ENCODE peak calls at places on chromosomes 1 and 21, in nine cellular contexts. U is transverse colon, K is thyroid gland, J is endothelial cell of umbilical vein, X is heart left ventricle, P is adrenal gland, W is K562, G is body of pancreas, D is uterus. T is an unnamed sample.

GRCh38 chr1:118147542-118147941 is 37.5 kb downstream of the SPAG17 start:
- DNase-seq in G (no peak), K (no peak), J (no peak), P (no peak), W (no peak), X (no peak), D (no peak), U (no peak), T (no peak)

GRCh38 chr1:152160553-152160952 is 1.5 kb upstream of the RPTN start:
- DNase-seq in G (no peak), K (no peak), U (no peak), W (no peak), D (no peak), J (no peak), P (no peak), X (no peak), T (peak)

GRCh38 chr1:230713915-230714764 is at the start of gene AGT:
- DNase-seq in G (peak), W (no peak), U (peak), K (peak), J (no peak), D (peak), X (peak), P (peak), T (peak)

GRCh38 chr1:201693019-201693372 is 136.0 kb upstream of the IPO9 start:
- DNase-seq in X (no peak), D (no peak), U (peak), K (no peak), G (no peak), J (no peak), P (no peak), W (no peak), T (no peak)

GRCh38 chr1:189312499-189312898 is 1165.2 kb downstream of the BRINP3 start:
- DNase-seq in D (no peak), K (no peak), W (no peak), X (no peak), J (no peak), U (no peak), P (no peak), G (no peak), T (no peak)

GRCh38 chr1:1291023-1291528 is 10.8 kb downstream of the SCNN1D start:
- DNase-seq in D (no peak), X (no peak), W (peak), K (no peak), G (no peak), P (peak), J (no peak), U (peak), T (no peak)

GRCh38 chr1:175307160-175307559 is 114.6 kb upstream of the KIAA0040 start:
- DNase-seq in D (no peak), W (no peak), P (no peak), K (no peak), G (no peak), J (no peak), U (no peak), X (no peak), T (no peak)

GRCh38 chr1:41355761-41356160 is 5.5 kb upstream of the FOXO6 start:
- DNase-seq in D (peak), K (no peak), P (peak), U (no peak), G (no peak), W (no peak), X (peak), J (no peak), T (no peak)

GRCh38 chr1:198155253-198155652 is 1.5 kb upstream of the NEK7 start:
- DNase-seq in K (no peak), W (no peak), X (no peak), D (no peak), J (peak), P (no peak), U (no peak), G (no peak), T (no peak)

GRCh38 chr1:69737527-69738176 is 169.9 kb downstream of the LRRC7 start:
- DNase-seq in D (no peak), W (peak), U (no peak), K (peak), P (peak), X (no peak), G (peak), J (peak), T (peak)

GRCh38 chr1:77834771-77835334 is 53.6 kb upstream of the NEXN start:
- DNase-seq in X (no peak), P (peak), D (peak), G (peak), J (peak), W (no peak), K (peak), U (peak), T (no peak)

GRCh38 chr1:58528518-58528917 is 18.0 kb downstream of the OMA1 start:
- DNase-seq in J (no peak), X (no peak), P (no peak), K (no peak), D (no peak), W (no peak), G (no peak), U (no peak), T (peak)

GRCh38 chr1:151819951-151820623 is 11.5 kb downstream of the RORC start:
- DNase-seq in G (peak), J (no peak), K (no peak), W (no peak), X (no peak), U (no peak), P (no peak), D (no peak), T (no peak)

GRCh38 chr1:23625459-23625858 is 66.1 kb upstream of the RPL11 start:
- DNase-seq in K (no peak), J (no peak), D (no peak), P (no peak), G (no peak), W (no peak), U (no peak), X (no peak), T (no peak)

GRCh38 chr1:117013310-117013850 is 11.8 kb downstream of the CD101 start:
- DNase-seq in X (no peak), U (no peak), D (no peak), W (no peak), J (no peak), P (no peak), G (peak), K (peak), T (no peak)

GRCh38 chr1:171141336-171142051 is 43.6 kb upstream of the FMO2 start:
- DNase-seq in U (peak), J (peak), G (peak), X (peak), W (no peak), P (peak), K (no peak), D (peak), T (no peak)

GRCh38 chr1:107794571-107794970 is 170.4 kb downstream of the VAV3 start:
- DNase-seq in J (no peak), D (no peak), K (no peak), X (no peak), G (no peak), U (no peak), P (no peak), W (no peak), T (no peak)

GRCh38 chr1:14181191-14181793 is 417.2 kb upstream of the KAZN start:
- DNase-seq in D (no peak), X (no peak), P (no peak), G (no peak), U (no peak), J (no peak), W (no peak), K (no peak), T (no peak)

GRCh38 chr21:41510500-41510899 is 2.5 kb upstream of the TMPRSS2 start:
- DNase-seq in J (no peak), D (no peak), W (no peak), K (no peak), U (no peak), P (no peak), G (peak), X (no peak), T (no peak)

DNA sequence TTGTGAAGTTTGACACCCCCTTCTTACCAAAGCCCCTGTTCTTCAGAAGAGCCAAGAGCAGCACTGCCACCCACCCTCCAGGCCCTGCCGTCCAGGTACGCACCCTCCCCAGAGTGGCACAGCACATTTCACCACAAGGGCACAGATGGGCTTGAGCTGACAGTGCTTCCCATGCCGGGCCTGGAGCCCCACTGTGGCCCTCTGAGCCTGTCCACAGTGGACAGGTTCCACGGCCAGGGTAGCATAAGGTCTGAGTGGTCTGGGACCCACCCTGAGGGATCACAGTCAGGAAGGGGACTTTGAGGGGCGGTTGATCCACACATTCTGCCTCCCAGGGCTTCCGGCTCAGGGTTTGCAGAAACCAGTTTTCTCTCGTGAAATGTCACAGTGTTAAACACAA is 28.6 kb upstream of the PDXK start:
- DNase-seq in D (no peak), W (no peak), U (no peak), J (no peak), G (no peak), K (no peak), X (no peak), P (no peak), T (no peak)
- H3K4me3 ChIP-seq in D (no peak), W (no peak), U (no peak), J (no peak), G (no peak), K (no peak), X (no peak), P (no peak), T (no peak)

DNA sequence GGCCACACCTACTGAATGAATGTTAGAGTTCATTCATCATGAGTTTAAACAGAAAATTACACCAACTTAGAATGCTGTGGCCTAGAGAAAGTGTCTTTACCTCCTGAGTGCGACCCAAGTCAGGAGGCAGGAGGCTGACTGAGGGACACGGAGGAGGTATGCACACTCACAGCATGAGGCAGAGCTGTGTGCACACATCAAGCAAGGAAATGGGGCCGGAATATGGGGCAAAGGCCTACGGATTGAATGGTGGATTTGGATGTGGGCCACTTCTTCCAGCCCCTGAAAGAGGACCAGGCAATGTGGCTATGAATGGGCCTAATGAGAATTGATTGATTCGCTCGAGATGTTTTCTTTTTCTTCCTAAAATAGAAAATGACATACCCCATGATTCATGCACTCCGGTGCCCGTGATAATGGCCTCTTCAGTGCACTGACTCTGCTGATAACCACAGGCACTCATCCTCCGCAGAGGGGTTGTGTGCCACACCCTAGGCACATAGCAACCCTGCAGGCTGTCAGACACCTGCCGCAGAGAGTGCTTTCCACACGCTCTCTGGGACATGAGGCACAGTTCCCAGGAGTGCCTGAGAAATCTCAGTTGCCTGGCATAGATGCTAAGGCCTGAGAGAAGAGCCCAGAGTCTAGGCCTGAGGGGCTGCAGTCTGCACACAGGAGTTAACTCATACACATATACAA is 155.5 kb downstream of the GLUL start:
- DNase-seq in P (no peak), J (no peak), D (no peak), G (no peak), W (peak), U (peak), X (peak), K (no peak), T (peak)
- TF ChIP-seq POLR2A in P (no peak), J (no peak), D (no peak), G (no peak), W (no peak), U (no peak), X (no peak), K (no peak), T (no peak)

GRCh38 chr1:206809504-206810084 is 37.3 kb upstream of the IL10 start:
- DNase-seq in G (peak), K (peak), W (no peak), P (peak), U (peak), D (no peak), J (peak), X (no peak), T (peak)

GRCh38 chr1:206805357-206805756 is 33.1 kb upstream of the IL10 start:
- DNase-seq in K (no peak), D (no peak), W (no peak), X (no peak), P (no peak), G (no peak), U (no peak), J (no peak), T (no peak)

GRCh38 chr1:206804156-206804737 is 32.0 kb upstream of the IL10 start:
- DNase-seq in W (no peak), X (no peak), K (no peak), G (no peak), J (no peak), P (no peak), U (no peak), D (no peak), T (no peak)

GRCh38 chr1:206812456-206812855 is 40.2 kb upstream of the IL10 start:
- DNase-seq in X (no peak), J (no peak), G (no peak), K (no peak), U (no peak), P (no peak), W (no peak), D (no peak), T (peak)

DNA sequence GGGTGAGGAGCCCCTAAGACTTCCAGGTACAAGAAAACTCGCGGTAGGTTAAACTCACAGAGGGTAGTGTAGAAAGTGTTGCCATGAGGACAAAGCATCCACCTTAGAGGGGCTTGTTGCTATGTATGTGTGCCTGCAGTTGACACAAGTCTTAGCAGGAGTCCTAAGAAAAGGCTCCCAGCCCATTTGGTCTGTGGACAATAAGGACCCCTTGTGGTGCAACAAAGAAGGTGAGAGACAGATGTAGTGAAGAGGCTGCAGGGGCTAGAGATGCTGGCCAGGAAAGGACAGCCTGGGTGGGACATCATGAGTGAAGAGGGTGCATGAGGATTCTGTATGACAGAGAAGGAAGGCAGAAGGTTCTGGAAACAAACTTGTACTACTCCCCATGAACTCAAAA is 36.3 kb upstream of the IL10 start:
- DNase-seq in P (peak), J (no peak), X (no peak), D (no peak), W (peak), K (no peak), G (no peak), U (peak), T (peak)
- TF ChIP-seq CTCF in P (peak), J (no peak), X (peak), D (no peak), W (peak), K (peak), G (peak), U (peak), T (peak)

GRCh38 chr1:210293191-210293607 is 35.5 kb upstream of the HHAT start:
- DNase-seq in G (peak), P (peak), X (peak), K (no peak), U (peak), W (no peak), D (peak), J (no peak), T (no peak)
- H3K4me3 ChIP-seq in G (no peak), P (no peak), X (no peak), K (no peak), U (no peak), W (no peak), D (peak), J (no peak), T (no peak)

GRCh38 chr1:160205242-160205973 is at the start of gene PEA15:
- DNase-seq in K (peak), X (peak), W (peak), U (peak), D (peak), G (peak), J (peak), P (peak), T (peak)
- TF ChIP-seq POLR2A in K (peak), X (peak), W (peak), U (peak), D (peak), G (peak), J (no peak), P (peak), T (no peak)

GRCh38 chr1:181588631-181589030 is 105.3 kb downstream of the CACNA1E start:
- DNase-seq in G (no peak), W (no peak), U (no peak), J (no peak), X (no peak), P (no peak), K (no peak), D (no peak), T (no peak)

GRCh38 chr1:181587870-181588438 is 104.6 kb downstream of the CACNA1E start:
- DNase-seq in P (no peak), K (peak), X (no peak), D (no peak), W (peak), U (no peak), J (no peak), G (no peak), T (peak)

DNA sequence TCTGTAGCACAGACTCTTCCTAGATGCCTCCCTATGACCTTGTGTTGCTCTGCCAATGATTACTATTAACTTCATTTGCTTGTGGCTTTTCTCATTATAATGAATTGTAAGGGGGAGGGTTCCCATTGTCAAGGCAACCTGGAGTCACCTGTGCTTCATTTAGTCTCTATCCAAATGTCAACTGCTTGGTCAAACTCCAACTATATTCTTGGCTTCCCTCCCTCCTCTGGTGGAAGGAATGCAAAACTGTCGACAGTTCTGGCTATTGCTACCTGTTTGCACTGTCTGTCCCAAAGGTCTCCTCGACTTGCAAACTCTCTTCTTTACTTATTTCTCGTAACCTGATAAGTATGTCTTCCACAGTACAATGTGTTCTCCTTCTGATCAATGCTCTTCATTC is 100.3 kb downstream of the CACNA1E start:
- DNase-seq in W (no peak), G (peak), K (peak), X (no peak), P (no peak), D (no peak), J (no peak), U (peak), T (no peak)
- TF ChIP-seq CTCF in W (no peak), G (peak), K (peak), X (peak), P (no peak), D (no peak), J (no peak), U (peak), T (no peak)

GRCh38 chr1:3469849-3470649 is 15.6 kb downstream of the ARHGEF16 start:
- DNase-seq in D (no peak), W (no peak), J (no peak), X (peak), K (no peak), G (no peak), U (no peak), P (no peak), T (no peak)

GRCh38 chr1:3471356-3472087 is 17.1 kb downstream of the ARHGEF16 start:
- DNase-seq in G (no peak), X (peak), W (peak), K (no peak), P (no peak), U (no peak), J (peak), D (no peak), T (peak)

GRCh38 chr1:3469104-3469848 is 14.8 kb downstream of the ARHGEF16 start:
- DNase-seq in X (peak), P (no peak), W (no peak), G (no peak), K (no peak), U (no peak), J (no peak), D (no peak), T (no peak)

GRCh38 chr1:3472088-3472850 is 17.8 kb downstream of the ARHGEF16 start:
- DNase-seq in D (no peak), P (no peak), K (no peak), G (no peak), W (no peak), X (peak), J (no peak), U (no peak), T (no peak)

GRCh38 chr1:3470650-3471355 is 16.3 kb downstream of the ARHGEF16 start:
- DNase-seq in G (no peak), U (no peak), P (no peak), J (no peak), X (peak), W (no peak), K (no peak), D (no peak), T (no peak)
- H3K4me3 ChIP-seq in G (no peak), U (no peak), P (no peak), J (no peak), X (no peak), W (no peak), K (no peak), D (no peak), T (no peak)

GRCh38 chr21:44331650-44332306 is 7.4 kb downstream of the CFAP410 start:
- DNase-seq in W (no peak), P (no peak), K (no peak), D (no peak), J (no peak), U (no peak), X (no peak), G (no peak), T (peak)
- TF ChIP-seq POLR2A in W (no peak), P (no peak), K (no peak), D (no peak), J (no peak), U (no peak), X (no peak), G (no peak), T (no peak)

GRCh38 chr1:111789666-111790316 is 34.1 kb downstream of the DDX20 start:
- DNase-seq in U (no peak), W (no peak), K (peak), P (no peak), D (no peak), J (no peak), X (no peak), G (no peak), T (peak)
- TF ChIP-seq CTCF in U (no peak), W (no peak), K (no peak), P (no peak), D (no peak), J (no peak), X (peak), G (peak), T (no peak)

DNA sequence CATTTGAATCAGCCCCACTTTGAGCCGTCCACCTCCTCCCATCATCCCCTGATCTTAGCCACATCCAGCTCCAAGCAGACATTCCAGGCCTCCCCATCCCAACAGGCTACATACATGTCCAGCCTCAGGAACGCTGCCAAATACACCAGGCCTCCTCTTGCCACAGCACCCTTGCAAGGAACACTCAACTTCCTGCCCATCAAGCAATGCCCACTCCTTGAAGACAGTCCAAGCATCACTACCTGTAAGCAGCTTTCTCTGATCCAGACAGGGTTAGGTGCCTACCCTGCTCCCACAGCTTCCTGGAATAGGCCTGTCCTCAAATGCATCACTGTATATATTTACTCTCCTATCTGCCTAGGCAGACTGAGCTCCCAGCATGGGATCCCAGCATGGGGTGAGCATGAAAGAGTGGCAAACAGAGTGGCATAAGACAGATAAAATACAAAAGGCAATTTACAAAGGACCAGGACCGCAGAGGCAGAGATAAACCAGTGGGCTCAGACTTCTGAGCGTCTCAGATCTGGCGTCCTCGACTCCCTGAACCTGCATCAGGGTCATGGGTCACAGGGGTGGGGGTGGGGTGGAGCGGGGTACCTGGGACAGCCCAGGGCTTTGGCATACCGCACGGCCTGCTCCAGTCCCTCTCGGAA is 816 bp downstream of the HYI start:
- DNase-seq in G (peak), W (peak), U (no peak), K (peak), P (peak), D (peak), X (no peak), J (peak), T (peak)
- H3K4me3 ChIP-seq in G (peak), W (no peak), U (peak), K (no peak), P (no peak), D (peak), X (peak), J (peak), T (no peak)